ENCODE peak calls at places on chromosome 7, in eight cellular contexts. J, F, C, A, U, S, E and P are unnamed samples.

GRCh38 chr7:155763721-155764431 is 48.4 kb downstream of the SHH start:
- DNase-seq in C (no peak), A (peak; percentile 4), F (no peak), S (no peak), E (peak; percentile 84), U (no peak), J (no peak), P (no peak)

GRCh38 chr7:135620980-135621850 is 41.1 kb upstream of the STMP1 start:
- DNase-seq in A (peak; percentile 82), C (peak; percentile 39), J (peak; percentile 68), E (peak; percentile 89), F (peak; percentile 89), S (peak; percentile 73), U (peak; percentile 7), P (peak; percentile 80)

GRCh38 chr7:33895025-33895804 is 10.1 kb upstream of the BMPER start:
- DNase-seq in S (peak; percentile 39), E (peak; percentile 81), A (peak; percentile 52), U (peak; percentile 48), C (peak; percentile 87), F (peak; percentile 79), J (peak; percentile 85), P (peak; percentile 62)

GRCh38 chr7:33716581-33717477 is 188.5 kb upstream of the BMPER start:
- DNase-seq in E (peak; percentile 41), C (no peak), F (peak; percentile 78), A (peak; percentile 55), U (no peak), S (peak; percentile 54), J (no peak), P (peak; percentile 78)

GRCh38 chr7:76400248-76400647 is 9.2 kb downstream of the SSC4D start:
- DNase-seq in J (no peak), S (no peak), C (no peak), A (no peak), U (no peak), E (no peak), F (no peak), P (no peak)

GRCh38 chr7:36305226-36305625 is 84.4 kb upstream of the ANLN start:
- DNase-seq in J (no peak), C (no peak), U (no peak), F (no peak), E (no peak), A (no peak), S (no peak), P (no peak)

GRCh38 chr7:39384386-39384785 is 181.8 kb upstream of the YAE1 start:
- DNase-seq in A (no peak), C (no peak), S (no peak), E (no peak), J (no peak), U (no peak), F (no peak), P (no peak)

GRCh38 chr7:30846378-30846777 is 65.3 kb upstream of the AQP1 start:
- DNase-seq in C (peak; percentile 87), F (peak; percentile 93), A (no peak), U (no peak), E (no peak), J (peak; percentile 98), S (no peak), P (peak; percentile 89)

GRCh38 chr7:149773446-149774236 is at the start of gene ZNF467:
- DNase-seq in U (no peak), S (no peak), C (peak; percentile 74), F (peak; percentile 28), J (peak; percentile 87), E (no peak), A (no peak), P (no peak)

GRCh38 chr7:96179863-96180262 is 142.0 kb downstream of the SLC25A13 start:
- DNase-seq in A (no peak), J (no peak), E (no peak), U (no peak), F (peak; percentile 8), S (no peak), C (no peak), P (no peak)

GRCh38 chr7:99389772-99390171 is 15.2 kb downstream of the ARPC1B start:
- DNase-seq in F (no peak), E (no peak), C (no peak), S (no peak), J (no peak), U (no peak), A (no peak), P (no peak)

GRCh38 chr7:945556-946255 is 8.8 kb downstream of the ADAP1 start:
- DNase-seq in J (peak; percentile 99), F (peak; percentile 97), E (no peak), C (peak; percentile 97), A (no peak), U (no peak), S (peak; percentile 86), P (peak; percentile 95)

GRCh38 chr7:33053716-33054115 is 8.9 kb downstream of the NT5C3A start:
- DNase-seq in U (no peak), A (no peak), C (no peak), F (no peak), S (no peak), J (no peak), E (no peak), P (no peak)

GRCh38 chr7:33952824-33953223 is 47.5 kb downstream of the BMPER start:
- DNase-seq in J (no peak), E (no peak), S (no peak), U (no peak), A (peak; percentile 66), F (no peak), C (no peak), P (peak; percentile 23)

GRCh38 chr7:156224441-156225225 is 412.4 kb upstream of the SHH start:
- DNase-seq in E (no peak), C (no peak), A (no peak), S (no peak), J (no peak), U (no peak), F (no peak), P (no peak)

GRCh38 chr7:130494480-130494879 is 2.6 kb downstream of the MEST start:
- DNase-seq in E (no peak), S (no peak), U (no peak), A (no peak), J (no peak), F (no peak), C (no peak), P (no peak)

GRCh38 chr7:130491841-130492518 is at the start of gene MEST:
- DNase-seq in A (peak; percentile 40), C (no peak), S (no peak), F (no peak), J (peak; percentile 17), U (no peak), E (no peak), P (no peak)

GRCh38 chr7:130492519-130493274 is 812 bp downstream of the MEST start:
- DNase-seq in E (no peak), A (no peak), C (no peak), U (no peak), S (no peak), J (no peak), F (no peak), P (no peak)

GRCh38 chr7:130490888-130491771 is 755 bp upstream of the MEST start:
- DNase-seq in F (no peak), S (no peak), E (peak; percentile 29), J (peak; percentile 44), C (no peak), U (no peak), A (no peak), P (no peak)

GRCh38 chr7:130493275-130493868 is 1.5 kb downstream of the MEST start:
- DNase-seq in J (no peak), F (no peak), C (no peak), U (no peak), A (no peak), S (no peak), E (no peak), P (no peak)
- H3K4me3 ChIP-seq in J (no peak overlapping the region), F (no peak overlapping the region), C (no peak overlapping the region), U (peak overlapping the region; percentile 61), A (peak overlapping the region; percentile 65), S (no peak overlapping the region), E (peak overlapping the region; percentile 68), P (peak overlapping the region; percentile 9)

DNA sequence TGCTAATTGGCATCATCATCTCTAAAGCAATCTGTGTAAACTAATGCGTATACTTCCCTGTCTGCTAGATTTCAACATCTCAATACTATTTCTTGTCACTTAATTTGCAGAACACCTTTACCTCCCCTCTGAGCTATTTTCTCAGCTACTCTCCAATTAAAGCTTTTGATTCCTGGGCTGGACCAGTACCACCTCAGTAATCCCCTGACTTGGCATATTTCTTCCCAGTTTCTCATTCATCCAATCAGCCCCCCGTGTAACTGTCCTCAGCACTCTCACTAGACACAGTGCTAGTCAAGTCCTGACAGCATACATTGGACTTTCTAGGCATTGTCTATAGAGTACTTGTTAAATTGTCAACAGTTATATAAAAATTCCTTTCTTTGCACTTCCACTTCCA is 53.3 kb upstream of the MET start:
- DNase-seq in J (no peak), C (no peak), F (no peak), A (no peak), U (no peak), E (no peak), S (no peak), P (no peak)
- TF ChIP-seq CTCF in J (no peak), C (no peak), F (no peak), A (no peak), U (no peak), E (no peak), S (no peak), P (no peak)

GRCh38 chr7:44767134-44767911 is 18.7 kb downstream of the ZMIZ2 start:
- DNase-seq in U (no peak), C (no peak), E (no peak), F (no peak), S (no peak), A (no peak), J (no peak), P (no peak)

GRCh38 chr7:44764081-44764480 is 15.4 kb downstream of the ZMIZ2 start:
- DNase-seq in E (no peak), U (no peak), J (no peak), S (no peak), A (no peak), C (no peak), F (no peak), P (no peak)

GRCh38 chr7:44764665-44765578 is 16.3 kb downstream of the ZMIZ2 start:
- DNase-seq in S (no peak), C (no peak), A (no peak), J (no peak), U (no peak), E (no peak), F (no peak), P (no peak)

GRCh38 chr7:44766416-44766801 is 17.8 kb downstream of the ZMIZ2 start:
- DNase-seq in S (no peak), J (no peak), F (no peak), A (no peak), E (no peak), C (no peak), U (no peak), P (no peak)

GRCh38 chr7:44765579-44766415 is 17.1 kb downstream of the ZMIZ2 start:
- DNase-seq in S (no peak), A (no peak), C (no peak), J (no peak), U (no peak), E (no peak), F (no peak), P (no peak)
- H3K36me3 ChIP-seq in S (peaks cover 27% of the 10 kb centered on the region), A (peaks cover 10% of the 10 kb centered on the region), C (peaks cover 25% of the 10 kb centered on the region), J (peaks cover 69% of the 10 kb centered on the region), U (peaks cover 43% of the 10 kb centered on the region), E (peaks cover 62% of the 10 kb centered on the region), F (peaks cover 32% of the 10 kb centered on the region), P (peaks cover 33% of the 10 kb centered on the region)

DNA sequence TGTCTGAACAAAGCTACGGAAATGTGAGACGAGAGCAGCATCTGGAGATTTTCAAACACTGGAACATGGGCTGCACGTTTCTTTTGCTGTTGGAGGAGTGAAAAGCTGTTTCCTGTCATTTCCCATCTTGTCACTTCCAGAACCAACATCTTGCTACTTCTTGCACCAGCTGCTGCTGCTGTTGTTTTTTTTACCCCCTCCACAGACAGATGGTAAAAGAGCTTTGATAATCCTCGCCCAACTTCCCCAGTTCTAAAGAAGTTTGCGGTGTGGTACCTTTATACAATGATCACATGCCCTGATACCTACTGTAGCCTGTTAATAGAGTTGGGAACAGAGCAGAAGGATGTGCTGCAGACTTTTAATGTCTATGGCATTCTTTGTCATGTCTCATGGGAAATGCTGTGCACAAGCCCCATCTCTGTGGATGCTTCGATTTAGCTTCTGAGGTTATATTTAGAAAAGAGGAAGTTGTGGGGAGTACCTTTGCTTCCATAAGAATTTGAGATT is 408.2 kb downstream of the AUTS2 start:
- DNase-seq in S (no peak), A (no peak), E (no peak), J (no peak), F (no peak), C (no peak), U (no peak), P (no peak)
- H3K4me3 ChIP-seq in S (no peak overlapping the region), A (no peak overlapping the region), E (no peak overlapping the region), J (no peak overlapping the region), F (no peak overlapping the region), C (no peak overlapping the region), U (no peak overlapping the region), P (no peak overlapping the region)